ENCODE peak calls at places on chromosomes 1 and 21, in six cellular contexts. One of them, this sample, is unnamed.
A peak's percentile ranks its signal among the peaks of the same experiment; 100 is the strongest.

GRCh38 chr1:2376931-2377672 is 14.3 kb downstream of the MORN1 start:
- DNase-seq in B cell: no peak
- DNase-seq in BJ: no peak
- DNase-seq in mammary epithelial cell: no peak
- DNase-seq in RWPE1: no peak
- DNase-seq in upper lobe of right lung: peak; percentile 60
- DNase-seq in this sample: no peak

GRCh38 chr1:176938375-176938774 is 226.1 kb downstream of the ASTN1 start:
- DNase-seq in B cell: no peak
- DNase-seq in upper lobe of right lung: no peak
- DNase-seq in BJ: no peak
- DNase-seq in mammary epithelial cell: no peak
- DNase-seq in RWPE1: no peak
- DNase-seq in this sample: no peak

GRCh38 chr1:91885331-91885715 is 628 bp downstream of the TGFBR3 start:
- DNase-seq in upper lobe of right lung: no peak
- DNase-seq in mammary epithelial cell: no peak
- DNase-seq in RWPE1: no peak
- DNase-seq in B cell: peak; percentile 41
- DNase-seq in BJ: no peak
- DNase-seq in this sample: no peak

GRCh38 chr1:160069460-160070231 is at the start of gene KCNJ10:
- DNase-seq in mammary epithelial cell: no peak
- DNase-seq in BJ: no peak
- DNase-seq in B cell: no peak
- DNase-seq in RWPE1: no peak
- DNase-seq in upper lobe of right lung: no peak
- DNase-seq in this sample: no peak

GRCh38 chr1:105138445-105138821 is 1388.7 kb downstream of the AMY1C start:
- DNase-seq in mammary epithelial cell: no peak
- DNase-seq in upper lobe of right lung: no peak
- DNase-seq in B cell: no peak
- DNase-seq in RWPE1: no peak
- DNase-seq in BJ: no peak
- DNase-seq in this sample: peak; percentile 66

GRCh38 chr1:215459136-215459535 is 108.0 kb upstream of the KCTD3 start:
- DNase-seq in mammary epithelial cell: peak; percentile 21
- DNase-seq in B cell: no peak
- DNase-seq in BJ: no peak
- DNase-seq in RWPE1: no peak
- DNase-seq in upper lobe of right lung: no peak
- DNase-seq in this sample: no peak

GRCh38 chr1:62823556-62823955 is 39.6 kb downstream of the ATG4C start:
- DNase-seq in BJ: no peak
- DNase-seq in mammary epithelial cell: peak; percentile 21
- DNase-seq in upper lobe of right lung: no peak
- DNase-seq in RWPE1: no peak
- DNase-seq in B cell: no peak
- DNase-seq in this sample: no peak

GRCh38 chr1:98452162-98452561 is 209.4 kb upstream of the SNX7 start:
- DNase-seq in BJ: no peak
- DNase-seq in B cell: no peak
- DNase-seq in upper lobe of right lung: no peak
- DNase-seq in RWPE1: no peak
- DNase-seq in mammary epithelial cell: no peak
- DNase-seq in this sample: no peak

GRCh38 chr1:82819234-82819633 is 1018.5 kb downstream of the ADGRL2 start:
- DNase-seq in BJ: no peak
- DNase-seq in B cell: no peak
- DNase-seq in upper lobe of right lung: no peak
- DNase-seq in RWPE1: no peak
- DNase-seq in mammary epithelial cell: no peak
- DNase-seq in this sample: no peak

GRCh38 chr21:46054447-46054846 is 43.5 kb upstream of the COL6A2 start:
- DNase-seq in RWPE1: no peak
- DNase-seq in B cell: no peak
- DNase-seq in mammary epithelial cell: no peak
- DNase-seq in upper lobe of right lung: no peak
- DNase-seq in BJ: no peak
- DNase-seq in this sample: no peak

GRCh38 chr1:192225713-192226112 is 67.5 kb downstream of the RGS18 start:
- DNase-seq in BJ: no peak
- DNase-seq in B cell: no peak
- DNase-seq in upper lobe of right lung: no peak
- DNase-seq in mammary epithelial cell: peak; percentile 31
- DNase-seq in RWPE1: peak; percentile 24
- DNase-seq in this sample: peak; percentile 82

GRCh38 chr1:112818990-112819689 is 104.0 kb upstream of the PPM1J start:
- DNase-seq in mammary epithelial cell: no peak
- DNase-seq in upper lobe of right lung: no peak
- DNase-seq in BJ: no peak
- DNase-seq in B cell: no peak
- DNase-seq in RWPE1: no peak
- DNase-seq in this sample: no peak

GRCh38 chr1:246329900-246330299 is 177.2 kb downstream of the SMYD3 start:
- DNase-seq in mammary epithelial cell: peak; percentile 69
- DNase-seq in upper lobe of right lung: no peak
- DNase-seq in RWPE1: no peak
- DNase-seq in BJ: no peak
- DNase-seq in B cell: no peak
- DNase-seq in this sample: no peak

DNA sequence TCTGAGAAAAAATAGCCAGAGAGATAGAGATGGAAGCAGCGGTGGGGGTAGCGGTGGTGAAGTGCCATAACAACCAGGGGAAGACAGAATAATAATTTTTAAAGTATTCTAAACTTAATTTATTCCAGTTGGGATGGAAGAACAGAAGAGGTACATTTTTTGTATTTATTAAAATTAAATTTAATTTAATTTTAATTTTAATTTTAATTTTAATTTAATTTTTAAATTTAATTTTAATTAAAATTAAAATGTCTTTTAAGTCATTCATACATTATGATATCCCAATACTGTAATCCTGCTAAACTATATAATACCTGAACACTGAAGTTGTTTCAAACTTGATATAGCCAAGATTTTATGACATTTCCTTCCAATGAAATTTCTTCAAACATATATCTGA is 48.8 kb downstream of the NME7 start:
- DNase-seq in upper lobe of right lung: no peak
- DNase-seq in BJ: no peak
- DNase-seq in B cell: no peak
- DNase-seq in mammary epithelial cell: no peak
- DNase-seq in RWPE1: no peak
- DNase-seq in this sample: no peak
- TF ChIP-seq CTCF in upper lobe of right lung: no peak
- TF ChIP-seq CTCF in BJ: no peak
- TF ChIP-seq CTCF in B cell: no peak
- TF ChIP-seq CTCF in mammary epithelial cell: no peak
- TF ChIP-seq CTCF in RWPE1: no peak
- TF ChIP-seq CTCF in this sample: no peak

DNA sequence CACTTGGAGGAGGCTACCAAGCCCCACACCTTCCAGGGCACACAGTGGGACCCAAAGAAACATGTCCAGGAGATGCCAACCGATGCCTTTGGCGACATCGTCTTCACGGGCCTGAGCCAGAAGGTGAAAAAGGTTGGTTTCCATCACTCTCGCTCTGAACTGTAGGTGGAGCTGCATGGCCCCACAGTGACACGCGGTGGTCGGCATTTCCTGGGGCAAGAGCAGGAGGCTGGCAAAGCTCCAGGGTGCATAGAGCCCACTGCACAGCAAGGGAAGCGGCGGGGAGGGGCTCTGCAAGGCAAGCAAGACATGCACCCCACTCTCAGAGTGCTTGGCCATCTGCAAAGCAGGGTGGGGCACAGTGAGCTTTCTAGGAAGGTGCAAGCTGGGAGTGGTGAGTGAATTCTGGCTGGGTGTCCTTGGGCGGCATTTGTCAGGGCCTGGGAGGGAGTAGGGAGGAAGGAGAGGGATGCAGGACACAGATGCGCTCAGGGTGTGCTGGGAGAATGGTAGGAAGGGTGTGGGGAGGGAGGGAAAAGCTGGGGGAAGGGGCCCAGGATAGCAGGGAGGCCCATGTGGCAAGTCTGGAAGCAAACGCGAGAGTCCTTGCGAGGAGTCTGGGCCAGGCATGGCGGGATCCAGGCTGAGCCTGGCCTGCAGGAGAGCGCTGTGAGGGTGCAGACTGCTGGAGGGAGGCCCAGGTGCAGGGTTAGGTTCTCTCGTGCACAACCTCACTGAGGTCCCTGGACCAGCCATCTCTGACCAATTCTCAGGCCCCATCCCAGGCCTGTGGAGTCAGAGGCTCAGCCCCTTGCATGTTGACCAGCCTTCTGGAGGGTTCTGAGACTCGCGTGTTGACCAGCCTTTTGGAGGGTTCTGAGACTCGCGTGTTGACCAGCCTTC is 11.0 kb downstream of the TRPM2 start:
- DNase-seq in RWPE1: no peak
- DNase-seq in upper lobe of right lung: peak; percentile 47
- DNase-seq in mammary epithelial cell: no peak
- DNase-seq in BJ: no peak
- DNase-seq in B cell: no peak
- DNase-seq in this sample: no peak
- TF ChIP-seq CTCF in RWPE1: no peak
- TF ChIP-seq CTCF in upper lobe of right lung: no peak
- TF ChIP-seq CTCF in mammary epithelial cell: no peak
- TF ChIP-seq CTCF in BJ: no peak
- TF ChIP-seq CTCF in B cell: no peak
- TF ChIP-seq CTCF in this sample: no peak

GRCh38 chr1:95281781-95282495 is 47.9 kb downstream of the RWDD3 start:
- DNase-seq in BJ: no peak
- DNase-seq in B cell: no peak
- DNase-seq in RWPE1: no peak
- DNase-seq in mammary epithelial cell: no peak
- DNase-seq in upper lobe of right lung: no peak
- DNase-seq in this sample: no peak
- TF ChIP-seq CTCF in BJ: no peak
- TF ChIP-seq CTCF in B cell: no peak
- TF ChIP-seq CTCF in RWPE1: no peak
- TF ChIP-seq CTCF in mammary epithelial cell: no peak
- TF ChIP-seq CTCF in upper lobe of right lung: no peak
- TF ChIP-seq CTCF in this sample: no peak

GRCh38 chr1:186155594-186155993 is 219.5 kb downstream of the TPR start:
- DNase-seq in mammary epithelial cell: peak; percentile 71
- DNase-seq in RWPE1: peak; percentile 57
- DNase-seq in BJ: peak; percentile 21
- DNase-seq in upper lobe of right lung: no peak
- DNase-seq in B cell: no peak
- DNase-seq in this sample: peak; percentile 83
- TF ChIP-seq CTCF in mammary epithelial cell: peak; percentile 76
- TF ChIP-seq CTCF in RWPE1: peak; percentile 64
- TF ChIP-seq CTCF in BJ: peak; percentile 67
- TF ChIP-seq CTCF in upper lobe of right lung: peak; percentile 46
- TF ChIP-seq CTCF in B cell: no peak
- TF ChIP-seq CTCF in this sample: peak; percentile 57

This sample was measured in MCF 10A.